ENCODE peak calls at places on chromosomes 16 and 17, in four cellular contexts. One of them, this sample, is unnamed.

GRCh38 chr16:75238132-75238852 is 13.1 kb downstream of the BCAR1 start:
- DNase-seq in GM12878: no peak
- DNase-seq in K562: no peak
- DNase-seq in HL-60: no peak
- DNase-seq in this sample: no peak

GRCh38 chr16:1884889-1885288 is 12.9 kb upstream of the MEIOB start:
- DNase-seq in GM12878: no peak
- DNase-seq in K562: no peak
- DNase-seq in HL-60: no peak
- DNase-seq in this sample: no peak

GRCh38 chr17:882827-883585 is 96.6 kb downstream of the NXN start:
- DNase-seq in GM12878: no peak
- DNase-seq in K562: no peak
- DNase-seq in HL-60: no peak
- DNase-seq in this sample: no peak

GRCh38 chr16:50265260-50265659 is 1.1 kb upstream of the ADCY7 start:
- DNase-seq in GM12878: no peak
- DNase-seq in K562: peak; percentile 65
- DNase-seq in HL-60: peak; percentile 80
- DNase-seq in this sample: no peak

GRCh38 chr16:89443727-89444084 is 46.7 kb downstream of the ANKRD11 start:
- DNase-seq in GM12878: no peak
- DNase-seq in K562: no peak
- DNase-seq in HL-60: no peak
- DNase-seq in this sample: no peak

GRCh38 chr17:60908324-60908723 is 230.7 kb downstream of the BCAS3 start:
- DNase-seq in GM12878: no peak
- DNase-seq in K562: no peak
- DNase-seq in HL-60: no peak
- DNase-seq in this sample: no peak

GRCh38 chr17:50787106-50787505 is 19.8 kb upstream of the ANKRD40CL start:
- DNase-seq in GM12878: no peak
- DNase-seq in K562: no peak
- DNase-seq in HL-60: no peak
- DNase-seq in this sample: no peak

GRCh38 chr16:67110136-67110847 is 551 bp downstream of the PHAF1 start:
- DNase-seq in GM12878: no peak
- DNase-seq in K562: peak; percentile 39
- DNase-seq in HL-60: peak; percentile 89
- DNase-seq in this sample: no peak

GRCh38 chr16:760498-761343 is at the start of gene MSLN:
- DNase-seq in GM12878: no peak
- DNase-seq in K562: no peak
- DNase-seq in HL-60: no peak
- DNase-seq in this sample: no peak

GRCh38 chr16:83433201-83433600 is 374.6 kb upstream of the HSBP1 start:
- DNase-seq in GM12878: no peak
- DNase-seq in K562: no peak
- DNase-seq in HL-60: no peak
- DNase-seq in this sample: no peak

GRCh38 chr16:84922351-84923135 is 88.8 kb downstream of the ZDHHC7 start:
- DNase-seq in GM12878: no peak
- DNase-seq in K562: peak; percentile 42
- DNase-seq in HL-60: no peak
- DNase-seq in this sample: no peak

GRCh38 chr17:65667656-65668055 is 106.2 kb upstream of the AXIN2 start:
- DNase-seq in GM12878: no peak
- DNase-seq in K562: no peak
- DNase-seq in HL-60: no peak
- DNase-seq in this sample: no peak

GRCh38 chr16:13012591-13012990 is 111.2 kb downstream of the SHISA9 start:
- DNase-seq in GM12878: no peak
- DNase-seq in K562: no peak
- DNase-seq in HL-60: no peak
- DNase-seq in this sample: no peak

GRCh38 chr17:22300731-22301352 is 608.5 kb downstream of the KCNJ18 start:
- DNase-seq in GM12878: no peak
- DNase-seq in K562: no peak
- DNase-seq in HL-60: no peak
- DNase-seq in this sample: no peak

GRCh38 chr16:7792346-7792745 is 459.7 kb downstream of the RBFOX1 start:
- DNase-seq in GM12878: no peak
- DNase-seq in K562: no peak
- DNase-seq in HL-60: no peak
- DNase-seq in this sample: no peak

GRCh38 chr17:17576772-17577234 is 14.7 kb downstream of the PEMT start:
- DNase-seq in GM12878: no peak
- DNase-seq in K562: no peak
- DNase-seq in HL-60: no peak
- DNase-seq in this sample: no peak

GRCh38 chr17:68399638-68400403 is 57.5 kb downstream of the WIPI1 start:
- DNase-seq in GM12878: no peak
- DNase-seq in K562: no peak
- DNase-seq in HL-60: no peak
- DNase-seq in this sample: peak; percentile 20

GRCh38 chr16:2490190-2491105 is 15.5 kb downstream of the TBC1D24 start:
- DNase-seq in GM12878: no peak
- DNase-seq in K562: no peak
- DNase-seq in HL-60: no peak
- DNase-seq in this sample: no peak

GRCh38 chr16:2497116-2497630 is 16.6 kb upstream of the ATP6V0C start:
- DNase-seq in GM12878: no peak
- DNase-seq in K562: peak; percentile 89
- DNase-seq in HL-60: no peak
- DNase-seq in this sample: no peak

GRCh38 chr17:72560303-72561247 is 439.8 kb downstream of the SOX9 start:
- DNase-seq in GM12878: no peak
- DNase-seq in K562: peak; percentile 65
- DNase-seq in HL-60: peak; percentile 36
- DNase-seq in this sample: peak; percentile 77

GRCh38 chr17:61307905-61308886 is 91.4 kb upstream of the TBX2 start:
- DNase-seq in GM12878: no peak
- DNase-seq in K562: no peak
- DNase-seq in HL-60: no peak
- DNase-seq in this sample: no peak

GRCh38 chr16:89563639-89564392 is 3.3 kb downstream of the RPL13 start:
- DNase-seq in GM12878: no peak
- DNase-seq in K562: no peak
- DNase-seq in HL-60: no peak
- DNase-seq in this sample: no peak

GRCh38 chr17:44906010-44906646 is 6.9 kb upstream of the EFTUD2 start:
- DNase-seq in GM12878: no peak
- DNase-seq in K562: peak; percentile 75
- DNase-seq in HL-60: peak; percentile 38
- DNase-seq in this sample: no peak

GRCh38 chr17:34703533-34703932 is 124.2 kb downstream of the TMEM132E start:
- DNase-seq in GM12878: no peak
- DNase-seq in K562: peak; percentile 64
- DNase-seq in HL-60: peak; percentile 14
- DNase-seq in this sample: no peak

GRCh38 chr16:28166394-28167208 is 45.2 kb downstream of the XPO6 start:
- DNase-seq in GM12878: no peak
- DNase-seq in K562: no peak
- DNase-seq in HL-60: no peak
- DNase-seq in this sample: no peak

GRCh38 chr16:56931253-56931768 is 631 bp upstream of the HERPUD1 start:
- DNase-seq in GM12878: peak; percentile 67
- DNase-seq in K562: peak; percentile 23
- DNase-seq in HL-60: no peak
- DNase-seq in this sample: no peak

GRCh38 chr16:354971-355441 is 2.5 kb upstream of the AXIN1 start:
- DNase-seq in GM12878: no peak
- DNase-seq in K562: no peak
- DNase-seq in HL-60: no peak
- DNase-seq in this sample: no peak

DNA sequence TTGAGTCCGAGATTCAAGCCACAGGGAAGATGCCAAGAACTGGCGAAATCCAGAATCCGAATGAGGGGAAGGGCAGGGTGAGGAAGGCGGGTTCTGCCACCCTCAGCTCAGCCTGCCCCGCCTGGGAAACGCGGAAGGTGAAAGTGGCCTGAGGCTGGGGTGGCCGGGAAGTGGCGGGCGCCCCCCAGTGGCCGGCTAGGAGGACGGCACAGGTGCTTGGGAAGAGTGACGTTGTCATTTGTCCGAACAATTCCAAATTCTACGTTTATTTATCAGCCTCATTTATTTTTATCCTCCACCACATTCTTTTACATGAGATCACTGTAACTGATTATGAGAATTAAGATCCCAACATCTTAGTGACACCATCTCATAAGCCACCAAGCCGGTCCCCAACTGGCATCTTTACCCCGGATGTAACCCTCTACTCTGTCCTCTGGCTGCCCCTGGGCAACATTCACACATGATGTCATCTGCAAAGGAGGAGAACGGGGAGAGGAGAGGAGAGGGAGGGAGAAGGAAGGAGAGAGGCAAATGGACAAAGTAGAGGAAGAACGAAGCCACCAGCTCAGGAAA is 21.3 kb downstream of the SRCIN1 start:
- DNase-seq in GM12878: no peak
- DNase-seq in K562: peak; percentile 71
- DNase-seq in HL-60: peak; percentile 54
- DNase-seq in this sample: peak; percentile 84
- TF ChIP-seq SPI1 in GM12878: no peak
- TF ChIP-seq SPI1 in K562: no peak
- TF ChIP-seq SPI1 in HL-60: no peak
- TF ChIP-seq SPI1 in this sample: no peak

DNA sequence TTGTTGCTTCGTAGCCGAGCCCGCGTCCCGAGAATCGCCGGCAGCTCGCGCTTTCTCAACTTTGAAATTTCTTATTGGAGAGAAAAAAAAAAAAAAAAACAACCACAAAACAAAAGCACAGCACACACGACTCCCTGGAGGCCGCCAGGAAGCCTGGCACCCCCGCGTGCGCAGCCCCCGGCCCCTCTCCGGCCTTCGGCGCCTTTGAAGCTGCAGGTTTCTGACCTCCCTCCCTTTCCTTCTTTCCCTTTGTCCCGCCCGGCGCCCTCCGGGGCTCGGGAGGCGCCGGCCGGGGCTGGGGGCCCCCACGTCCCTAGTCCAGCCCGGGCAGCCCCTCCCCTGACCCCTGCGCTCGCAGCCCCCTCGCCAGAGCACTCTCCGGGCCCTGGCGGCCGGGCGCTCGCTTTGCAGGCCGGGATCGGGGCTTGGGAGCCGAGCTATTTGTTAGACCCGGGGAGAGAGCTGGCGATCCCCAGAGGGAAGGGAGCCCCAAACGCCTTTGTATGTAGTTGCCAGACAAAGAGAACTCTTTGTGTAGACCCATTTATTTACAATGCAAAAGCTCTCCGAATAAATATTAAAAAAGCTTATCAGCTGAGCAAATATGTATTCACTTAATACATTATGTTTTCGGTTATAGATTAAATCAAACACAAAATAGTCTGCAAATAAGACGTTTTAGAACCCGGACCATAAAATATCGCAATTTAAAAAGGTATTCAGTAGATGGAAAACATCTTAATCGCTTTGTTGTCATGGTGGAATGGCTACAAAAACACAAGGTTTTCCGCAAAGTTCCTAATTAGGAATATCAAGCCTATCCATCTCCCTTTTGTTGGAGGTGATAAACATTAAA is 2.3 kb downstream of the BAHCC1 start:
- DNase-seq in GM12878: no peak
- DNase-seq in K562: no peak
- DNase-seq in HL-60: peak; percentile 61
- DNase-seq in this sample: no peak
- TF ChIP-seq POLR2AphosphoS5 in GM12878: no peak
- TF ChIP-seq POLR2AphosphoS5 in K562: no peak
- TF ChIP-seq POLR2AphosphoS5 in HL-60: no peak
- TF ChIP-seq POLR2AphosphoS5 in this sample: no peak

DNA sequence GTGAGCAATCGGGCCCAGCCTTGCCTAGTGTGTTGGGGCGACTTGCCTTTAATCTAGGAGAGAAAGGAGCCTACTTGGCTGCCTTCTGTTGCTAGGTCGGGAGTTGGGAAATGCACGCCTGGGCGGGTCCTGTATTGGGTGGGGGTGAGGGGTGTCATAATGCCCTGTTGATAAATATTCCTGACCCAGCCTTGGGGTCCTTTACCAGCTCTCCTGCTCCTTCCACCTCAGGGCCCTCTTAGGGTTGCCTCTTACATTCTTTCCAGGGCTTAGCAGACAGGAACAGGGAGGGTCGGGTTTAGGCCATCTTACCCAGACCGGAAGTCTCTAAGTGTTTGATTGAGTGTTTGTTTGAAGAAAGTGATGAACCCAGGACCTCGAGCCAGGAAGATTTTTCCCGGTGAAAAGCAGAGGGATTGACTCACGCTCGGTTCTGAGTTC is 112.9 kb downstream of the SEC14L1 start:
- DNase-seq in GM12878: no peak
- DNase-seq in K562: no peak
- DNase-seq in HL-60: no peak
- DNase-seq in this sample: no peak
- TF ChIP-seq SPI1 in GM12878: no peak
- TF ChIP-seq SPI1 in K562: no peak
- TF ChIP-seq SPI1 in HL-60: no peak
- TF ChIP-seq SPI1 in this sample: no peak

GRCh38 chr16:86868070-86868469 is 289.7 kb downstream of the FOXL1 start:
- DNase-seq in GM12878: no peak
- DNase-seq in K562: no peak
- DNase-seq in HL-60: no peak
- DNase-seq in this sample: no peak
- TF ChIP-seq POLR2AphosphoS5 in GM12878: no peak
- TF ChIP-seq POLR2AphosphoS5 in K562: no peak
- TF ChIP-seq POLR2AphosphoS5 in HL-60: no peak
- TF ChIP-seq POLR2AphosphoS5 in this sample: no peak

GRCh38 chr16:68939921-68940320 is 96.6 kb downstream of the TANGO6 start:
- DNase-seq in GM12878: no peak
- DNase-seq in K562: no peak
- DNase-seq in HL-60: no peak
- DNase-seq in this sample: no peak
- TF ChIP-seq SPI1 in GM12878: no peak
- TF ChIP-seq SPI1 in K562: no peak
- TF ChIP-seq SPI1 in HL-60: no peak
- TF ChIP-seq SPI1 in this sample: no peak

This sample was measured in GM12891.